ENCODE peak calls at places on chromosomes 2 and 18, in six cellular contexts. S is iPS-NIHi11, H is EL, I is B cell, K is NCI-H446, T is posterior vena cava. E is an unnamed sample.

GRCh38 chr2:10122500-10123280 is at the start of gene RRM2:
- DNase-seq in K (peak; percentile 89), I (peak; percentile 88), H (peak; percentile 96), T (peak; percentile 97), S (peak; percentile 95), E (peak; percentile 100)

GRCh38 chr18:78416853-78417252 is 562.8 kb upstream of the SALL3 start:
- DNase-seq in S (peak; percentile 49), K (no peak), T (no peak), I (no peak), H (no peak), E (no peak)

GRCh38 chr18:77376043-77376732 is 126.5 kb downstream of the GALR1 start:
- DNase-seq in T (no peak), I (no peak), H (no peak), K (no peak), S (no peak), E (no peak)

GRCh38 chr2:198788676-198789075 is 669.1 kb downstream of the SATB2 start:
- DNase-seq in I (no peak), T (no peak), K (no peak), H (no peak), S (peak; percentile 53), E (no peak)

GRCh38 chr18:26471027-26471426 is 77.3 kb downstream of the KCTD1 start:
- DNase-seq in T (no peak), S (no peak), I (no peak), H (peak; percentile 53), K (no peak), E (no peak)

GRCh38 chr2:123609077-123609476 is 416.0 kb upstream of the CNTNAP5 start:
- DNase-seq in K (no peak), I (no peak), T (no peak), S (peak; percentile 21), H (no peak), E (no peak)

GRCh38 chr2:33212151-33212550 is 264.3 kb upstream of the RASGRP3 start:
- DNase-seq in T (no peak), K (no peak), H (peak; percentile 77), I (no peak), S (no peak), E (peak; percentile 72)

GRCh38 chr2:222928335-222928734 is 67.5 kb downstream of the ACSL3 start:
- DNase-seq in T (no peak), K (no peak), S (no peak), I (no peak), H (no peak), E (no peak)

GRCh38 chr2:108074945-108075344 is 88.6 kb downstream of the SLC5A7 start:
- DNase-seq in T (no peak), H (no peak), S (peak; percentile 17), K (no peak), I (no peak), E (no peak)

GRCh38 chr2:38037757-38038615 is 38.0 kb downstream of the CYP1B1 start:
- DNase-seq in H (peak; percentile 62), K (no peak), I (peak; percentile 24), T (no peak), S (peak; percentile 14), E (peak; percentile 61)

GRCh38 chr18:42578781-42579180 is 536.7 kb downstream of the RIT2 start:
- DNase-seq in S (no peak), T (no peak), I (no peak), H (no peak), K (peak; percentile 12), E (peak; percentile 4)

GRCh38 chr18:14945984-14946383 is 198.0 kb downstream of the ANKRD30B start:
- DNase-seq in S (no peak), H (no peak), T (peak; percentile 57), K (no peak), I (no peak), E (no peak)

GRCh38 chr2:26887142-26887541 is 39.2 kb downstream of the DPYSL5 start:
- DNase-seq in I (peak; percentile 36), S (no peak), T (no peak), K (no peak), H (no peak), E (no peak)

GRCh38 chr2:1727796-1728474 is 16.4 kb downstream of the PXDN start:
- DNase-seq in H (no peak), S (no peak), T (peak; percentile 73), I (no peak), K (no peak), E (no peak)

E was measured in GM03348.